ENCODE peak calls at places on chromosome 22, in nine cellular contexts. H is NCI-H2171; U is GM04504; I is HEK293T; L is uterus; K is spleen; J is NCI-H345; Q is stimulated activated CD8-positive, alpha-beta memory T cell treated with anti-CD3 and anti-CD28 coated beads, Interleukin-4, amount 100 ng/mL, for 4 hours; C is stimulated activated CD4-positive, alpha-beta T cell treated with anti-CD3 and anti-CD28 coated beads, Interleukin-12 subunit alpha, Interleukin-12 subunit beta, amount 100 ng/mL, for 48 hours. X is an unnamed sample.

GRCh38 chr22:49508561-49508960 is 319.1 kb downstream of the BRD1 start:
- DNase-seq in K (no peak), J (no peak), I (no peak), L (no peak), H (no peak), Q (no peak), C (no peak), U (no peak), X (no peak)

GRCh38 chr22:37887610-37888378 is 18.3 kb upstream of the MICALL1 start:
- DNase-seq in I (no peak), U (peak; percentile 71), Q (no peak), H (no peak), J (no peak), L (peak; percentile 76), C (no peak), K (no peak), X (peak; percentile 96)

GRCh38 chr22:22463855-22464540 is 44.5 kb downstream of the ZNF280B start:
- DNase-seq in J (peak; percentile 59), K (no peak), C (peak; percentile 68), U (peak; percentile 15), Q (peak; percentile 12), L (no peak), H (peak; percentile 42), I (peak; percentile 83), X (peak; percentile 69)

GRCh38 chr22:35064664-35065063 is 1.3 kb upstream of the ISX start:
- DNase-seq in L (no peak), C (no peak), K (no peak), J (no peak), U (no peak), Q (no peak), I (no peak), H (no peak), X (no peak)

GRCh38 chr22:30927806-30928205 is 40.8 kb downstream of the MORC2 start:
- DNase-seq in J (no peak), K (no peak), L (no peak), C (no peak), U (no peak), I (no peak), Q (no peak), H (no peak), X (no peak)

GRCh38 chr22:48452766-48453165 is 1374.9 kb downstream of the BRD1 start:
- DNase-seq in U (no peak), L (no peak), H (no peak), I (no peak), J (no peak), C (no peak), K (peak; percentile 27), Q (no peak), X (no peak)

GRCh38 chr22:29003975-29004646 is 57.5 kb downstream of the C22orf31 start:
- DNase-seq in I (peak; percentile 53), H (peak; percentile 45), K (no peak), J (peak; percentile 1), L (no peak), Q (no peak), U (no peak), C (no peak), X (peak; percentile 38)

GRCh38 chr22:20216863-20217499 is 51.1 kb downstream of the RTN4R start:
- DNase-seq in C (no peak), L (no peak), J (no peak), H (no peak), Q (no peak), U (no peak), K (no peak), I (no peak), X (peak; percentile 63)

GRCh38 chr22:17565986-17566687 is 2.8 kb downstream of the SLC25A18 start:
- DNase-seq in K (no peak), J (no peak), L (no peak), U (no peak), H (no peak), Q (no peak), C (no peak), I (no peak), X (no peak)

GRCh38 chr22:22866381-22867111 is 21.1 kb upstream of the IGLL5 start:
- DNase-seq in U (no peak), K (no peak), I (no peak), J (no peak), C (no peak), Q (no peak), H (no peak), L (no peak), X (peak; percentile 4)

GRCh38 chr22:41364955-41365354 is 16.8 kb upstream of the TEF start:
- DNase-seq in L (no peak), C (no peak), H (no peak), K (no peak), I (no peak), Q (no peak), J (no peak), U (no peak), X (no peak)

GRCh38 chr22:43434601-43435311 is 22.9 kb downstream of the MPPED1 start:
- DNase-seq in C (no peak), L (no peak), J (no peak), I (no peak), U (no peak), H (no peak), Q (no peak), K (peak; percentile 39), X (no peak)

GRCh38 chr22:44100411-44100810 is 76.3 kb downstream of the PARVB start:
- DNase-seq in I (no peak), J (no peak), K (peak; percentile 51), Q (no peak), H (no peak), U (no peak), L (no peak), C (no peak), X (no peak)

GRCh38 chr22:27218012-27218483 is 560.7 kb downstream of the MIAT start:
- DNase-seq in Q (no peak), H (no peak), I (no peak), L (no peak), C (no peak), K (no peak), J (peak; percentile 65), U (no peak), X (no peak)

GRCh38 chr22:30270841-30271240 is 4.2 kb upstream of the OSM start:
- DNase-seq in I (no peak), H (no peak), U (no peak), L (no peak), Q (no peak), J (no peak), K (peak; percentile 94), C (no peak), X (no peak)

GRCh38 chr22:39405346-39406085 is 5.9 kb downstream of the TAB1 start:
- DNase-seq in J (no peak), U (no peak), L (peak; percentile 37), C (no peak), Q (peak; percentile 23), K (peak; percentile 43), I (no peak), H (no peak), X (no peak)

GRCh38 chr22:28442264-28442950 is 237.2 kb downstream of the TTC28 start:
- DNase-seq in L (peak; percentile 75), C (peak; percentile 60), H (no peak), Q (peak; percentile 17), I (peak; percentile 87), K (peak; percentile 90), J (no peak), U (peak; percentile 57), X (peak; percentile 65)

GRCh38 chr22:24157783-24158170 is 23.5 kb upstream of the SUSD2 start:
- DNase-seq in K (peak; percentile 86), C (no peak), I (no peak), J (no peak), L (no peak), Q (no peak), U (no peak), H (no peak), X (no peak)

GRCh38 chr22:26743149-26743548 is 85.8 kb downstream of the MIAT start:
- DNase-seq in Q (no peak), I (no peak), J (no peak), H (no peak), C (no peak), U (no peak), L (no peak), K (no peak), X (no peak)

GRCh38 chr22:26887456-26887855 is 230.1 kb downstream of the MIAT start:
- DNase-seq in U (peak; percentile 86), H (no peak), J (no peak), C (no peak), I (no peak), L (no peak), Q (no peak), K (no peak), X (no peak)

GRCh38 chr22:30282616-30283046 is 6.7 kb downstream of the CASTOR1 start:
- DNase-seq in Q (no peak), H (no peak), C (no peak), U (no peak), J (no peak), I (no peak), K (no peak), L (no peak), X (no peak)

GRCh38 chr22:30290679-30291333 is 1.5 kb upstream of the CASTOR1 start:
- DNase-seq in Q (no peak), L (peak; percentile 75), U (no peak), H (no peak), C (no peak), I (no peak), K (peak; percentile 87), J (peak; percentile 54), X (peak; percentile 73)

X was measured in epithelial cell of esophagus.